ENCODE peak calls at places on chromosomes 5 and 9, in five cellular contexts. P is A549, B is sigmoid colon, F is IMR-90, R is lower leg skin. X is an unnamed sample.

GRCh38 chr9:1173211-1173610 is 123.1 kb downstream of the DMRT2 start:
- DNase-seq in F (no peak), B (no peak), R (no peak), P (no peak), X (no peak)

GRCh38 chr9:11199335-11199734 is 586.5 kb upstream of the PTPRD start:
- DNase-seq in P (no peak), B (no peak), F (no peak), R (no peak), X (no peak)

GRCh38 chr9:26656003-26656940 is 236.3 kb downstream of the CAAP1 start:
- DNase-seq in B (no peak), P (peak), R (no peak), F (peak), X (peak)

GRCh38 chr5:150138551-150139265 is 16.9 kb downstream of the PDGFRB start:
- DNase-seq in R (no peak), F (peak), P (no peak), B (no peak), X (no peak)

GRCh38 chr5:116388564-116389258 is 185.9 kb downstream of the SEMA6A start:
- DNase-seq in F (no peak), P (no peak), R (no peak), B (no peak), X (no peak)

GRCh38 chr9:77848897-77849296 is 182.7 kb downstream of the GNAQ start:
- DNase-seq in B (peak), P (peak), R (peak), F (peak), X (no peak)

GRCh38 chr9:116475201-116475600 is 211.9 kb upstream of the TRIM32 start:
- DNase-seq in B (no peak), R (no peak), P (no peak), F (peak), X (no peak)

GRCh38 chr5:10934789-10935355 is 173.8 kb upstream of the DAP start:
- DNase-seq in F (no peak), R (no peak), P (no peak), B (no peak), X (no peak)

GRCh38 chr5:32020271-32020670 is 153.8 kb downstream of the GOLPH3 start:
- DNase-seq in P (no peak), F (no peak), B (no peak), R (no peak), X (no peak)

GRCh38 chr5:159533197-159533596 is 202.9 kb upstream of the IL12B start:
- DNase-seq in B (no peak), F (peak), R (no peak), P (no peak), X (no peak)

GRCh38 chr9:123938401-123938800 is 8.5 kb upstream of the DENND1A start:
- DNase-seq in B (no peak), F (no peak), R (no peak), P (no peak), X (no peak)

GRCh38 chr9:132233138-132233537 is 71.3 kb downstream of the NTNG2 start:
- DNase-seq in P (no peak), B (no peak), F (no peak), R (no peak), X (no peak)

GRCh38 chr5:143153332-143154119 is 250.0 kb downstream of the NR3C1 start:
- DNase-seq in R (peak), F (peak), B (peak), P (no peak), X (no peak)

GRCh38 chr5:42564689-42565356 is 141.6 kb downstream of the GHR start:
- DNase-seq in B (no peak), P (no peak), F (no peak), R (no peak), X (no peak)

GRCh38 chr9:124517600-124517999 is 10.4 kb upstream of the NR5A1 start:
- DNase-seq in P (no peak), B (peak), F (no peak), R (no peak), X (no peak)

GRCh38 chr5:169694221-169694620 is 57.1 kb downstream of the DOCK2 start:
- DNase-seq in P (no peak), F (peak), R (no peak), B (no peak), X (no peak)

GRCh38 chr5:179819296-179820126 is 1.2 kb upstream of the SQSTM1 start:
- DNase-seq in F (peak), P (no peak), B (peak), R (peak), X (peak)

GRCh38 chr9:18658764-18659705 is 185.1 kb downstream of the ADAMTSL1 start:
- DNase-seq in B (no peak), F (peak), R (no peak), P (no peak), X (no peak)

GRCh38 chr9:128498911-128499310 is 5.6 kb upstream of the GLE1 start:
- DNase-seq in B (no peak), F (no peak), R (no peak), P (no peak), X (no peak)

GRCh38 chr5:65329266-65329665 is 152.5 kb downstream of the ADAMTS6 start:
- DNase-seq in P (no peak), F (peak), R (no peak), B (no peak), X (no peak)

GRCh38 chr9:89891221-89892052 is 286.6 kb downstream of the GADD45G start:
- DNase-seq in P (no peak), R (peak), F (no peak), B (peak), X (no peak)

GRCh38 chr9:134374301-134375010 is 48.2 kb downstream of the RXRA start:
- DNase-seq in F (no peak), R (no peak), B (peak), P (no peak), X (no peak)

GRCh38 chr5:136382791-136383190 is 17.4 kb upstream of the TRPC7 start:
- DNase-seq in B (no peak), P (no peak), R (no peak), F (no peak), X (no peak)

GRCh38 chr5:83715316-83716060 is 5.2 kb downstream of the HAPLN1 start:
- DNase-seq in P (no peak), R (no peak), B (no peak), F (no peak), X (no peak)

DNA sequence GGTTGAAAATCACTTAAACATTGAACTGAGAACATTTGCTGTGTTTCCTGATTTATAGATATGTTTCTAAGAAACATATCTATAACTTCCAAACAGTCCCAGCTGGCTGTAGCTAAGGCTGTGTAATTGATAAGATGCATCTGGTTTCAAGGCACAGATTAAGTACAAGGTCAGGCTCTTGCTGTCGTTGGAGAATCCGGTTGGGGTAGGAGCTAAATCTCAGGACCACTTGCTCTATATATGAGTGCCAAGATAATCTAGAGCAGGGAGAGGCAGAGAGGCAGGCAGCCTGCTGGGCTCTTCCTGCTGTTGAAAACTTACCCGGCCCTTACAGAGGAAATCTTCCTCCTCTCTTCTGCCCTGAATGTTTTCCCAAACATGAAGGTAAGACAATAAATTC is at the start of gene C7:
- DNase-seq in P (no peak), B (no peak), R (no peak), F (peak), X (peak)
- TF ChIP-seq POLR2A in P (no peak), B (no peak), R (no peak), F (no peak), X (no peak)

GRCh38 chr9:33229359-33230120 is 10.4 kb upstream of the SPINK4 start:
- DNase-seq in P (peak), R (peak), F (no peak), B (no peak), X (no peak)
- TF ChIP-seq POLR2A in P (no peak), R (no peak), F (no peak), B (no peak), X (no peak)

GRCh38 chr5:55306641-55307382 is 682 bp downstream of the DHX29 start:
- DNase-seq in P (peak), R (no peak), B (no peak), F (no peak), X (peak)
- TF ChIP-seq POLR2A in P (no peak), R (no peak), B (no peak), F (no peak), X (no peak)

GRCh38 chr5:75511435-75512382 is at the start of the genes CERT1 and POLK:
- DNase-seq in F (peak), P (peak), B (peak), R (peak), X (peak)
- TF ChIP-seq POLR2A in F (peak), P (peak), B (peak), R (peak), X (peak)

DNA sequence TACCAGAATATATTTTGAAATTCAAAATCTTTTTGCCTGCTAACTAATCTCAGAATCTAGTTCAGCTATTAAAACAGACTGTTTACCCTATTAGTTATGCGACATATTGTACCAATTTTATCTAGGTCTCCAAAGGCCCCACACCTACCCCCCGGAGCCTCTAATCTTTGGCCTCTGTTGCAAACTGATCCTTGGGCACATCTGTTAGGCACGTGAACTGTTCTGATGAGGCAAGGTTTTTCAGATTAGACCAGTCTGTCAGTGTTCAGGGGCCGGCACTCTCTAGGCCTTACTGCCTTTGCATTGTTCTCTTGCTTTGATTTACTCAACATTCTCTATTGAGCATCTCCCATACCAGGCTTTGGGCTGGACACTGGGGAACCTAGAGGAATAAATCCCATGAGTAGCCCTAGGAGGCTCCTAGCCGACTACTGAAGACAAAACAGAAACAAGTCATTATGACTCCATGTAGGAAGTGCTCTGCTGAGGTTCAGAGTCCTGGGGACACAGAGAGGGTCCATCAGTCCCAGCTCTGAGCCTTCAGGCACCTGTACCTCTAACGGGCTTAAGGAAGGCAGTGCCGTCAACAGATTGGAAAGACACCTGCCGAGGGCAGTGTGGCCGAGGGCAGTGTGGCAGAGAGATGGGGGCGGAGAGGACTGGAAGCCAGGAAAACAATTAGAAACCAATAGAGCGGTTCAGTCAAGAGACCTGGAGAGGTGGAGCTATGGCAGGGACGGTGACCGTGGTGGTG is 245.1 kb downstream of the AOPEP start:
- DNase-seq in F (no peak), R (no peak), B (no peak), P (no peak), X (no peak)
- TF ChIP-seq POLR2A in F (no peak), R (no peak), B (no peak), P (no peak), X (no peak)

GRCh38 chr5:168288349-168289245 is 2.8 kb upstream of the WWC1 start:
- DNase-seq in B (no peak), P (no peak), R (peak), F (no peak), X (no peak)
- TF ChIP-seq POLR2A in B (no peak), P (no peak), R (no peak), F (no peak), X (no peak)